ENCODE peak calls at places on chromosome 20, in four cellular contexts. Y is dorsolateral prefrontal cortex, S is cardiac fibroblast, M is A172. N is an unnamed sample.

GRCh38 chr20:49801882-49802281 is 10.7 kb upstream of the SLC9A8 start:
- DNase-seq in Y (no peak), S (no peak), M (no peak), N (no peak)

GRCh38 chr20:50911030-50911429 is 20.2 kb downstream of the ADNP start:
- DNase-seq in M (no peak), Y (no peak), S (peak), N (no peak)

GRCh38 chr20:4006640-4007039 is 8.7 kb downstream of the RNF24 start:
- DNase-seq in S (no peak), M (no peak), Y (no peak), N (no peak)

GRCh38 chr20:51695574-51696303 is 72.5 kb downstream of the ATP9A start:
- DNase-seq in Y (no peak), S (peak), M (peak), N (peak)

GRCh38 chr20:57794600-57795346 is 85.0 kb upstream of the PMEPA1 start:
- DNase-seq in Y (no peak), M (peak), S (no peak), N (peak)

GRCh38 chr20:40493551-40493950 is 195.5 kb downstream of the MAFB start:
- DNase-seq in M (peak), Y (no peak), S (peak), N (peak)

GRCh38 chr20:58717278-58718091 is 24.9 kb downstream of the NPEPL1 start:
- DNase-seq in Y (peak), M (no peak), S (no peak), N (peak)

GRCh38 chr20:50719328-50719727 is 12.1 kb upstream of the PARD6B start:
- DNase-seq in M (no peak), S (no peak), Y (no peak), N (no peak)

GRCh38 chr20:58891686-58892125 is 39.2 kb downstream of the GNAS start:
- DNase-seq in Y (no peak), M (no peak), S (peak), N (no peak)